ENCODE peak calls at places on chromosomes 5 and 9, in seven cellular contexts. One of them, this sample, is unnamed.

GRCh38 chr5:175542232-175542965 is 64.0 kb downstream of the SFXN1 start:
- DNase-seq in fibroblast of the aortic adventitia: no peak
- DNase-seq in colonic mucosa: no peak
- DNase-seq in GM10248: no peak
- DNase-seq in IMR-90: no peak
- DNase-seq in activated B cell treated with CpG ODN at 0.5 μM for 24 hours: no peak
- DNase-seq in PC-3: no peak
- DNase-seq in this sample: no peak

GRCh38 chr9:94950040-94950732 is 223.7 kb downstream of the AOPEP start:
- DNase-seq in fibroblast of the aortic adventitia: no peak
- DNase-seq in colonic mucosa: no peak
- DNase-seq in GM10248: no peak
- DNase-seq in IMR-90: no peak
- DNase-seq in activated B cell treated with CpG ODN at 0.5 μM for 24 hours: no peak
- DNase-seq in PC-3: peak; percentile 52
- DNase-seq in this sample: no peak

GRCh38 chr5:166909040-166909439 is 1382.4 kb upstream of the WWC1 start:
- DNase-seq in fibroblast of the aortic adventitia: peak; percentile 38
- DNase-seq in colonic mucosa: no peak
- DNase-seq in GM10248: no peak
- DNase-seq in IMR-90: no peak
- DNase-seq in activated B cell treated with CpG ODN at 0.5 μM for 24 hours: no peak
- DNase-seq in PC-3: peak; percentile 31
- DNase-seq in this sample: no peak

GRCh38 chr5:115309751-115310370 is 13.4 kb upstream of the CCDC112 start:
- DNase-seq in fibroblast of the aortic adventitia: peak; percentile 75
- DNase-seq in colonic mucosa: no peak
- DNase-seq in GM10248: no peak
- DNase-seq in IMR-90: peak; percentile 58
- DNase-seq in activated B cell treated with CpG ODN at 0.5 μM for 24 hours: no peak
- DNase-seq in PC-3: peak; percentile 82
- DNase-seq in this sample: no peak

GRCh38 chr5:73525606-73526005 is 27.4 kb downstream of the BTF3 start:
- DNase-seq in fibroblast of the aortic adventitia: no peak
- DNase-seq in colonic mucosa: no peak
- DNase-seq in GM10248: no peak
- DNase-seq in IMR-90: no peak
- DNase-seq in activated B cell treated with CpG ODN at 0.5 μM for 24 hours: no peak
- DNase-seq in PC-3: no peak
- DNase-seq in this sample: no peak

GRCh38 chr5:3195991-3196390 is 399.6 kb upstream of the IRX1 start:
- DNase-seq in fibroblast of the aortic adventitia: no peak
- DNase-seq in colonic mucosa: no peak
- DNase-seq in GM10248: no peak
- DNase-seq in IMR-90: no peak
- DNase-seq in activated B cell treated with CpG ODN at 0.5 μM for 24 hours: no peak
- DNase-seq in PC-3: no peak
- DNase-seq in this sample: no peak

GRCh38 chr5:73454379-73455036 is 5.9 kb upstream of the FOXD1 start:
- DNase-seq in fibroblast of the aortic adventitia: peak; percentile 64
- DNase-seq in colonic mucosa: peak; percentile 69
- DNase-seq in GM10248: no peak
- DNase-seq in IMR-90: peak; percentile 62
- DNase-seq in activated B cell treated with CpG ODN at 0.5 μM for 24 hours: no peak
- DNase-seq in PC-3: peak; percentile 84
- DNase-seq in this sample: no peak

GRCh38 chr9:128249914-128250838 is 25.6 kb downstream of the GOLGA2 start:
- DNase-seq in fibroblast of the aortic adventitia: peak; percentile 50
- DNase-seq in colonic mucosa: peak; percentile 100
- DNase-seq in GM10248: peak; percentile 99
- DNase-seq in IMR-90: peak; percentile 33
- DNase-seq in activated B cell treated with CpG ODN at 0.5 μM for 24 hours: peak; percentile 99
- DNase-seq in PC-3: peak; percentile 57
- DNase-seq in this sample: peak; percentile 94

GRCh38 chr5:123776761-123777160 is 264.8 kb downstream of the CSNK1G3 start:
- DNase-seq in fibroblast of the aortic adventitia: peak; percentile 67
- DNase-seq in colonic mucosa: no peak
- DNase-seq in GM10248: no peak
- DNase-seq in IMR-90: peak; percentile 88
- DNase-seq in activated B cell treated with CpG ODN at 0.5 μM for 24 hours: no peak
- DNase-seq in PC-3: peak; percentile 2
- DNase-seq in this sample: no peak

GRCh38 chr9:98231770-98232478 is 23.5 kb downstream of the TBC1D2 start:
- DNase-seq in fibroblast of the aortic adventitia: peak; percentile 91
- DNase-seq in colonic mucosa: no peak
- DNase-seq in GM10248: no peak
- DNase-seq in IMR-90: peak; percentile 95
- DNase-seq in activated B cell treated with CpG ODN at 0.5 μM for 24 hours: no peak
- DNase-seq in PC-3: peak; percentile 61
- DNase-seq in this sample: no peak

GRCh38 chr9:127968046-127968445 is 12.7 kb downstream of the EEIG1 start:
- DNase-seq in fibroblast of the aortic adventitia: peak; percentile 39
- DNase-seq in colonic mucosa: peak; percentile 77
- DNase-seq in GM10248: no peak
- DNase-seq in IMR-90: peak; percentile 77
- DNase-seq in activated B cell treated with CpG ODN at 0.5 μM for 24 hours: no peak
- DNase-seq in PC-3: peak; percentile 78
- DNase-seq in this sample: no peak

GRCh38 chr5:73256012-73256411 is 83.0 kb downstream of the TMEM174 start:
- DNase-seq in fibroblast of the aortic adventitia: no peak
- DNase-seq in colonic mucosa: no peak
- DNase-seq in GM10248: no peak
- DNase-seq in IMR-90: no peak
- DNase-seq in activated B cell treated with CpG ODN at 0.5 μM for 24 hours: no peak
- DNase-seq in PC-3: no peak
- DNase-seq in this sample: no peak

GRCh38 chr5:140398379-140398811 is 3.2 kb upstream of the ANKHD1 start:
- DNase-seq in fibroblast of the aortic adventitia: no peak
- DNase-seq in colonic mucosa: no peak
- DNase-seq in GM10248: no peak
- DNase-seq in IMR-90: no peak
- DNase-seq in activated B cell treated with CpG ODN at 0.5 μM for 24 hours: no peak
- DNase-seq in PC-3: peak; percentile 88
- DNase-seq in this sample: no peak

GRCh38 chr9:91572811-91573210 is 149.2 kb upstream of the NFIL3 start:
- DNase-seq in fibroblast of the aortic adventitia: no peak
- DNase-seq in colonic mucosa: no peak
- DNase-seq in GM10248: no peak
- DNase-seq in IMR-90: no peak
- DNase-seq in activated B cell treated with CpG ODN at 0.5 μM for 24 hours: no peak
- DNase-seq in PC-3: no peak
- DNase-seq in this sample: no peak

GRCh38 chr5:4859489-4860211 is 280.5 kb upstream of the ADAMTS16 start:
- DNase-seq in fibroblast of the aortic adventitia: no peak
- DNase-seq in colonic mucosa: no peak
- DNase-seq in GM10248: no peak
- DNase-seq in IMR-90: no peak
- DNase-seq in activated B cell treated with CpG ODN at 0.5 μM for 24 hours: no peak
- DNase-seq in PC-3: no peak
- DNase-seq in this sample: no peak

GRCh38 chr5:177472460-177473441 is 683 bp downstream of the DBN1 start:
- DNase-seq in fibroblast of the aortic adventitia: no peak
- DNase-seq in colonic mucosa: no peak
- DNase-seq in GM10248: peak; percentile 84
- DNase-seq in IMR-90: no peak
- DNase-seq in activated B cell treated with CpG ODN at 0.5 μM for 24 hours: peak; percentile 36
- DNase-seq in PC-3: peak; percentile 44
- DNase-seq in this sample: peak; percentile 64

GRCh38 chr9:18115131-18115530 is 358.8 kb upstream of the ADAMTSL1 start:
- DNase-seq in fibroblast of the aortic adventitia: peak; percentile 23
- DNase-seq in colonic mucosa: no peak
- DNase-seq in GM10248: no peak
- DNase-seq in IMR-90: no peak
- DNase-seq in activated B cell treated with CpG ODN at 0.5 μM for 24 hours: no peak
- DNase-seq in PC-3: no peak
- DNase-seq in this sample: no peak

GRCh38 chr5:8829322-8830029 is 716.4 kb downstream of the SEMA5A start:
- DNase-seq in fibroblast of the aortic adventitia: peak; percentile 99
- DNase-seq in colonic mucosa: no peak
- DNase-seq in GM10248: no peak
- DNase-seq in IMR-90: peak; percentile 100
- DNase-seq in activated B cell treated with CpG ODN at 0.5 μM for 24 hours: no peak
- DNase-seq in PC-3: peak; percentile 100
- DNase-seq in this sample: no peak

GRCh38 chr5:16897284-16897704 is 38.8 kb downstream of the MYO10 start:
- DNase-seq in fibroblast of the aortic adventitia: peak; percentile 84
- DNase-seq in colonic mucosa: no peak
- DNase-seq in GM10248: no peak
- DNase-seq in IMR-90: peak; percentile 74
- DNase-seq in activated B cell treated with CpG ODN at 0.5 μM for 24 hours: no peak
- DNase-seq in PC-3: peak; percentile 97
- DNase-seq in this sample: no peak

GRCh38 chr5:28810751-28811136 is 1772.4 kb upstream of the CDH9 start:
- DNase-seq in fibroblast of the aortic adventitia: no peak
- DNase-seq in colonic mucosa: no peak
- DNase-seq in GM10248: no peak
- DNase-seq in IMR-90: no peak
- DNase-seq in activated B cell treated with CpG ODN at 0.5 μM for 24 hours: no peak
- DNase-seq in PC-3: peak; percentile 19
- DNase-seq in this sample: no peak

GRCh38 chr9:128372188-128372641 is 1.0 kb downstream of the URM1 start:
- DNase-seq in fibroblast of the aortic adventitia: no peak
- DNase-seq in colonic mucosa: peak; percentile 35
- DNase-seq in GM10248: no peak
- DNase-seq in IMR-90: no peak
- DNase-seq in activated B cell treated with CpG ODN at 0.5 μM for 24 hours: no peak
- DNase-seq in PC-3: peak; percentile 21
- DNase-seq in this sample: no peak

GRCh38 chr9:114925039-114925438 is 5.4 kb downstream of the TNFSF8 start:
- DNase-seq in fibroblast of the aortic adventitia: no peak
- DNase-seq in colonic mucosa: no peak
- DNase-seq in GM10248: no peak
- DNase-seq in IMR-90: no peak
- DNase-seq in activated B cell treated with CpG ODN at 0.5 μM for 24 hours: no peak
- DNase-seq in PC-3: no peak
- DNase-seq in this sample: no peak

GRCh38 chr9:98983295-98984268 is 39.9 kb downstream of the COL15A1 start:
- DNase-seq in fibroblast of the aortic adventitia: peak; percentile 64
- DNase-seq in colonic mucosa: no peak
- DNase-seq in GM10248: no peak
- DNase-seq in IMR-90: peak; percentile 95
- DNase-seq in activated B cell treated with CpG ODN at 0.5 μM for 24 hours: no peak
- DNase-seq in PC-3: no peak
- DNase-seq in this sample: no peak

DNA sequence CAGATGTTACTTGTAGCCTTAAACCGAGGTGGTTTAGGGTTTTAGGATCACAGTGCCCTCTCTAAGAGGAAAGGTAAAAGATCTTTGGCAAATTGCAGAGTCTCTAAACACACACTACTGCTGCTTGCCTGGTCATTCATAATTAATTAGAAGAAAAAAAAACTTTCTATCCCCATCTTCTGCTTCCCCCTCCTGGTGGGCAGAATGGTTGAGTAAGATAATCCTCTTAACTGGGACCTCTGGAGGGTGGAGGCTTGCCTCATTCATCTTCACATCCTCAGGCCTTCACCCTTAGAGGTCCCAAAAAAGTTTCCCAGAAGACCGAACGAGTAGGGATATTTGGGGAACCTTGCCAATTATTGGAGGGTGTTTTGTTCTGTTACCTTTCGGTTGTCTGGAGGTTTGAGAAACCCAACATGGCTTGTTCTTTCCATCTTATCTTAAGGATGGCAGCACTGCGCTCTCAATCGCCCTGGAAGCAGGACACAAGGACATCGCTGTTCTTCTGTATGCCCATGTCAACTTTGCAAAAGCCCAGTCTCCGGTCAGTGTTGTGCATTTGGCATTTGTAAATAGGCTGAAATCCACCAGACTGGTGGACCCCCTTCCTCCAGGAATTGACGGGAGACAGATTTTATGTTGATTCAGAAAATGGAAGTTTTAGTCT is 97.3 kb upstream of the DMRT1 start:
- DNase-seq in fibroblast of the aortic adventitia: no peak
- DNase-seq in colonic mucosa: no peak
- DNase-seq in GM10248: no peak
- DNase-seq in IMR-90: no peak
- DNase-seq in activated B cell treated with CpG ODN at 0.5 μM for 24 hours: no peak
- DNase-seq in PC-3: no peak
- DNase-seq in this sample: no peak
- TF ChIP-seq CTCF in fibroblast of the aortic adventitia: no peak
- TF ChIP-seq CTCF in colonic mucosa: no peak
- TF ChIP-seq CTCF in GM10248: no peak
- TF ChIP-seq CTCF in IMR-90: no peak
- TF ChIP-seq CTCF in activated B cell treated with CpG ODN at 0.5 μM for 24 hours: no peak
- TF ChIP-seq CTCF in PC-3: no peak
- TF ChIP-seq CTCF in this sample: no peak

GRCh38 chr5:75733767-75734166 is 16.5 kb upstream of the POC5 start:
- DNase-seq in fibroblast of the aortic adventitia: no peak
- DNase-seq in colonic mucosa: no peak
- DNase-seq in GM10248: no peak
- DNase-seq in IMR-90: no peak
- DNase-seq in activated B cell treated with CpG ODN at 0.5 μM for 24 hours: no peak
- DNase-seq in PC-3: no peak
- DNase-seq in this sample: no peak

GRCh38 chr5:75736273-75736672 is 19.0 kb upstream of the POC5 start:
- DNase-seq in fibroblast of the aortic adventitia: no peak
- DNase-seq in colonic mucosa: no peak
- DNase-seq in GM10248: no peak
- DNase-seq in IMR-90: no peak
- DNase-seq in activated B cell treated with CpG ODN at 0.5 μM for 24 hours: no peak
- DNase-seq in PC-3: no peak
- DNase-seq in this sample: no peak

GRCh38 chr5:75729321-75729720 is 12.1 kb upstream of the POC5 start:
- DNase-seq in fibroblast of the aortic adventitia: no peak
- DNase-seq in colonic mucosa: peak; percentile 42
- DNase-seq in GM10248: no peak
- DNase-seq in IMR-90: no peak
- DNase-seq in activated B cell treated with CpG ODN at 0.5 μM for 24 hours: no peak
- DNase-seq in PC-3: no peak
- DNase-seq in this sample: no peak

GRCh38 chr5:75734913-75735789 is 17.9 kb upstream of the POC5 start:
- DNase-seq in fibroblast of the aortic adventitia: peak; percentile 14
- DNase-seq in colonic mucosa: peak; percentile 47
- DNase-seq in GM10248: peak; percentile 36
- DNase-seq in IMR-90: peak; percentile 4
- DNase-seq in activated B cell treated with CpG ODN at 0.5 μM for 24 hours: no peak
- DNase-seq in PC-3: peak; percentile 46
- DNase-seq in this sample: no peak
- TF ChIP-seq CTCF in fibroblast of the aortic adventitia: peak; percentile 34
- TF ChIP-seq CTCF in colonic mucosa: peak; percentile 33
- TF ChIP-seq CTCF in GM10248: peak; percentile 63
- TF ChIP-seq CTCF in IMR-90: peak; percentile 18
- TF ChIP-seq CTCF in activated B cell treated with CpG ODN at 0.5 μM for 24 hours: no peak
- TF ChIP-seq CTCF in PC-3: peak; percentile 66
- TF ChIP-seq CTCF in this sample: no peak

GRCh38 chr5:57292336-57292735 is 118.5 kb downstream of the GPBP1 start:
- DNase-seq in fibroblast of the aortic adventitia: no peak
- DNase-seq in colonic mucosa: no peak
- DNase-seq in GM10248: no peak
- DNase-seq in IMR-90: no peak
- DNase-seq in activated B cell treated with CpG ODN at 0.5 μM for 24 hours: no peak
- DNase-seq in PC-3: no peak
- DNase-seq in this sample: no peak
- TF ChIP-seq CTCF in fibroblast of the aortic adventitia: no peak
- TF ChIP-seq CTCF in colonic mucosa: no peak
- TF ChIP-seq CTCF in GM10248: no peak
- TF ChIP-seq CTCF in IMR-90: no peak
- TF ChIP-seq CTCF in activated B cell treated with CpG ODN at 0.5 μM for 24 hours: no peak
- TF ChIP-seq CTCF in PC-3: no peak
- TF ChIP-seq CTCF in this sample: no peak

GRCh38 chr9:113508111-113508749 is 44.7 kb downstream of the RGS3 start:
- DNase-seq in fibroblast of the aortic adventitia: peak; percentile 13
- DNase-seq in colonic mucosa: peak; percentile 93
- DNase-seq in GM10248: no peak
- DNase-seq in IMR-90: no peak
- DNase-seq in activated B cell treated with CpG ODN at 0.5 μM for 24 hours: no peak
- DNase-seq in PC-3: peak; percentile 32
- DNase-seq in this sample: no peak
- TF ChIP-seq CTCF in fibroblast of the aortic adventitia: no peak
- TF ChIP-seq CTCF in colonic mucosa: peak; percentile 49
- TF ChIP-seq CTCF in GM10248: peak; percentile 6
- TF ChIP-seq CTCF in IMR-90: peak; percentile 3
- TF ChIP-seq CTCF in activated B cell treated with CpG ODN at 0.5 μM for 24 hours: no peak
- TF ChIP-seq CTCF in PC-3: peak; percentile 39
- TF ChIP-seq CTCF in this sample: no peak